ENCODE peak calls at places on chromosome 13, in ten cellular contexts. S is epithelial cell of prostate; A is neural progenitor cell; W is endothelial cell; K is activated naive CD8-positive, alpha-beta T cell treated with anti-CD3 and anti-CD28 coated beads for 36 hours; L is upper lobe of right lung; U is NCI-H2081; P is mucosa of descending colon; Q is stimulated activated CD4-positive, alpha-beta T cell treated with anti-CD3 and anti-CD28 coated beads, TNF-alpha, amount 100 ng/mL, for 1 hour; V is HT1080. G is an unnamed sample.

GRCh38 chr13:44884076-44884729 is 105.1 kb downstream of the NUFIP1 start:
- DNase-seq in S (no peak), A (no peak), W (no peak), K (no peak), L (no peak), U (no peak), P (no peak), Q (no peak), V (peak), G (no peak)

GRCh38 chr13:110346661-110347067 is 39.6 kb downstream of the COL4A2 start:
- DNase-seq in S (peak), A (no peak), W (no peak), K (no peak), L (no peak), U (peak), P (peak), Q (no peak), V (no peak), G (no peak)

GRCh38 chr13:94707400-94708021 is 4.8 kb downstream of the SOX21 start:
- DNase-seq in S (no peak), A (peak), W (peak), K (no peak), L (no peak), U (no peak), P (no peak), Q (no peak), V (no peak), G (peak)

GRCh38 chr13:19864018-19864338 is 529 bp upstream of the ZMYM5 start:
- DNase-seq in S (no peak), A (no peak), W (peak), K (peak), L (peak), U (peak), P (peak), Q (peak), V (no peak), G (no peak)

GRCh38 chr13:25899952-25900351 is 151.9 kb downstream of the SHISA2 start:
- DNase-seq in S (no peak), A (no peak), W (no peak), K (no peak), L (no peak), U (no peak), P (no peak), Q (no peak), V (no peak), G (no peak)

GRCh38 chr13:109651854-109652253 is 134.5 kb downstream of the IRS2 start:
- DNase-seq in S (no peak), A (no peak), W (no peak), K (no peak), L (no peak), U (no peak), P (no peak), Q (no peak), V (no peak), G (no peak)

GRCh38 chr13:101217086-101217485 is 199.2 kb downstream of the NALCN start:
- DNase-seq in S (no peak), A (no peak), W (no peak), K (no peak), L (no peak), U (no peak), P (no peak), Q (no peak), V (no peak), G (no peak)

GRCh38 chr13:40596484-40596883 is 70.0 kb downstream of the FOXO1 start:
- DNase-seq in S (no peak), A (no peak), W (no peak), K (no peak), L (no peak), U (no peak), P (no peak), Q (no peak), V (no peak), G (no peak)

GRCh38 chr13:110444226-110444653 is 117.3 kb downstream of the RAB20 start:
- DNase-seq in S (no peak), A (no peak), W (no peak), K (no peak), L (no peak), U (no peak), P (no peak), Q (no peak), V (no peak), G (no peak)

GRCh38 chr13:59445812-59446211 is 717.9 kb downstream of the DIAPH3 start:
- DNase-seq in S (no peak), A (no peak), W (no peak), K (no peak), L (no peak), U (no peak), P (no peak), Q (no peak), V (no peak), G (no peak)

GRCh38 chr13:41660426-41660825 is 203.1 kb downstream of the RGCC start:
- DNase-seq in S (no peak), A (no peak), W (no peak), K (no peak), L (no peak), U (no peak), P (no peak), Q (no peak), V (no peak), G (no peak)

GRCh38 chr13:73870970-73871935 is 263.0 kb downstream of the KLF12 start:
- DNase-seq in S (no peak), A (no peak), W (no peak), K (no peak), L (no peak), U (no peak), P (no peak), Q (no peak), V (peak), G (no peak)

GRCh38 chr13:48892311-48892710 is 83.4 kb upstream of the FNDC3A start:
- DNase-seq in S (peak), A (no peak), W (no peak), K (no peak), L (no peak), U (no peak), P (no peak), Q (no peak), V (peak), G (no peak)

GRCh38 chr13:77760893-77761292 is 63.4 kb downstream of the SLAIN1 start:
- DNase-seq in S (no peak), A (no peak), W (no peak), K (no peak), L (no peak), U (no peak), P (no peak), Q (no peak), V (no peak), G (no peak)

GRCh38 chr13:48222358-48223015 is 10.5 kb upstream of the ITM2B start:
- DNase-seq in S (no peak), A (no peak), W (no peak), K (no peak), L (peak), U (no peak), P (no peak), Q (no peak), V (no peak), G (no peak)

GRCh38 chr13:44667950-44668349 is 91.8 kb upstream of the TSC22D1 start:
- DNase-seq in S (no peak), A (peak), W (no peak), K (no peak), L (no peak), U (no peak), P (no peak), Q (no peak), V (no peak), G (no peak)

GRCh38 chr13:44331446-44331845 is 42.2 kb upstream of the SERP2 start:
- DNase-seq in S (no peak), A (no peak), W (no peak), K (peak), L (no peak), U (no peak), P (no peak), Q (no peak), V (no peak), G (no peak)

GRCh38 chr13:90519157-90519556 is 828.3 kb upstream of the MIR17HG start:
- DNase-seq in S (no peak), A (no peak), W (no peak), K (no peak), L (no peak), U (no peak), P (no peak), Q (no peak), V (no peak), G (no peak)

GRCh38 chr13:47696677-47697076 is 304.4 kb downstream of the SUCLA2 start:
- DNase-seq in S (no peak), A (no peak), W (no peak), K (no peak), L (no peak), U (no peak), P (no peak), Q (no peak), V (no peak), G (no peak)

GRCh38 chr13:50707533-50708096 is 135.9 kb downstream of the DLEU7 start:
- DNase-seq in S (no peak), A (no peak), W (no peak), K (no peak), L (no peak), U (no peak), P (no peak), Q (no peak), V (no peak), G (no peak)

GRCh38 chr13:44853641-44854040 is 135.6 kb downstream of the NUFIP1 start:
- DNase-seq in S (peak), A (no peak), W (no peak), K (no peak), L (no peak), U (no peak), P (no peak), Q (no peak), V (no peak), G (no peak)

GRCh38 chr13:97810152-97810551 is 143.3 kb upstream of the IPO5 start:
- DNase-seq in S (no peak), A (peak), W (no peak), K (no peak), L (no peak), U (peak), P (no peak), Q (no peak), V (no peak), G (no peak)

GRCh38 chr13:97125051-97125809 is 96.9 kb upstream of the MBNL2 start:
- DNase-seq in S (peak), A (peak), W (no peak), K (no peak), L (no peak), U (no peak), P (no peak), Q (no peak), V (peak), G (peak)

GRCh38 chr13:48853381-48854102 is 122.2 kb upstream of the FNDC3A start:
- DNase-seq in S (no peak), A (no peak), W (no peak), K (peak), L (no peak), U (no peak), P (no peak), Q (no peak), V (peak), G (no peak)

GRCh38 chr13:35984776-35985453 is 146.3 kb downstream of the DCLK1 start:
- DNase-seq in S (no peak), A (peak), W (no peak), K (no peak), L (no peak), U (peak), P (no peak), Q (no peak), V (no peak), G (no peak)

GRCh38 chr13:110290811-110291210 is 16.1 kb downstream of the COL4A1 start:
- DNase-seq in S (no peak), A (no peak), W (no peak), K (no peak), L (no peak), U (no peak), P (no peak), Q (no peak), V (no peak), G (no peak)

GRCh38 chr13:26882731-26883130 is 122.1 kb upstream of the GPR12 start:
- DNase-seq in S (no peak), A (no peak), W (no peak), K (no peak), L (no peak), U (no peak), P (no peak), Q (no peak), V (no peak), G (no peak)

GRCh38 chr13:98869408-98870090 is 108.3 kb downstream of the DOCK9 start:
- DNase-seq in S (no peak), A (no peak), W (no peak), K (no peak), L (no peak), U (no peak), P (no peak), Q (no peak), V (peak), G (no peak)

GRCh38 chr13:70043685-70044084 is 63.9 kb upstream of the ATXN8OS start:
- DNase-seq in S (peak), A (no peak), W (no peak), K (no peak), L (no peak), U (no peak), P (no peak), Q (no peak), V (peak), G (no peak)

G was measured in HAP-1.